ENCODE peak calls at places on chromosomes 11 and 22, in ten cellular contexts. W is IMR-90; T is stimulated activated CD8-positive, alpha-beta memory T cell treated with anti-CD3 and anti-CD28 coated beads, Interleukin-15, amount 100 ng/mL, for 1 hour; P is GM12864; F is foreskin fibroblast; E is activated naive CD8-positive, alpha-beta T cell treated with anti-CD3 and anti-CD28 coated beads, Interleukin-2, amount 50 U/mL, for 16 hours; L is HFFc6; A is GM12865; J is mesenchymal stem cell; B is cardiac muscle cell. I is an unnamed sample.

GRCh38 chr11:12285106-12285505 is 92.3 kb upstream of the PARVA start:
- DNase-seq in W (peak; percentile 98), T (no peak), P (no peak), F (peak; percentile 89), E (no peak), L (peak; percentile 96), A (no peak), J (peak; percentile 99), B (peak; percentile 91), I (peak; percentile 68)

GRCh38 chr11:64865286-64866172 is 12.9 kb downstream of the EHD1 start:
- DNase-seq in W (peak; percentile 92), T (no peak), P (peak; percentile 80), F (peak; percentile 91), E (no peak), L (peak; percentile 90), A (peak; percentile 91), J (peak; percentile 92), B (peak; percentile 30), I (peak; percentile 91)

GRCh38 chr11:76627541-76628082 is 42.9 kb downstream of the LRRC32 start:
- DNase-seq in W (no peak), T (no peak), P (no peak), F (no peak), E (no peak), L (no peak), A (no peak), J (no peak), B (no peak), I (no peak)

GRCh38 chr11:1739576-1739975 is 10.8 kb downstream of the IFITM10 start:
- DNase-seq in W (no peak), T (no peak), P (no peak), F (no peak), E (no peak), L (no peak), A (no peak), J (no peak), B (no peak), I (no peak)

GRCh38 chr11:70713988-70714665 is 315.8 kb downstream of the CTTN start:
- DNase-seq in W (no peak), T (no peak), P (no peak), F (no peak), E (no peak), L (no peak), A (no peak), J (no peak), B (no peak), I (no peak)

GRCh38 chr11:43944761-43945311 is 2.4 kb downstream of the C11orf96 start:
- DNase-seq in W (peak; percentile 27), T (peak; percentile 34), P (no peak), F (peak; percentile 70), E (no peak), L (no peak), A (peak; percentile 49), J (peak; percentile 75), B (peak; percentile 57), I (no peak)

GRCh38 chr11:110587972-110588371 is 124.3 kb downstream of the ARHGAP20 start:
- DNase-seq in W (peak; percentile 31), T (no peak), P (no peak), F (peak; percentile 68), E (no peak), L (no peak), A (no peak), J (no peak), B (peak; percentile 52), I (no peak)

GRCh38 chr11:85531498-85531897 is 95.6 kb downstream of the DLG2 start:
- DNase-seq in W (no peak), T (no peak), P (no peak), F (no peak), E (no peak), L (no peak), A (no peak), J (no peak), B (no peak), I (no peak)

GRCh38 chr11:8671242-8671641 is 11.2 kb downstream of the TRIM66 start:
- DNase-seq in W (peak; percentile 97), T (no peak), P (no peak), F (peak; percentile 97), E (no peak), L (peak; percentile 98), A (no peak), J (peak; percentile 83), B (peak; percentile 94), I (peak; percentile 97)

GRCh38 chr11:63951779-63952536 is 13.2 kb downstream of the NAA40 start:
- DNase-seq in W (no peak), T (no peak), P (no peak), F (no peak), E (no peak), L (no peak), A (peak; percentile 87), J (peak; percentile 39), B (no peak), I (no peak)

GRCh38 chr11:131464024-131464423 is 93.6 kb downstream of the NTM start:
- DNase-seq in W (no peak), T (no peak), P (no peak), F (no peak), E (no peak), L (no peak), A (no peak), J (no peak), B (peak; percentile 4), I (no peak)

GRCh38 chr22:50720861-50721844 is 16.9 kb upstream of the ACR start:
- DNase-seq in W (no peak), T (no peak), P (no peak), F (no peak), E (no peak), L (no peak), A (no peak), J (no peak), B (no peak), I (no peak)

GRCh38 chr11:77619576-77620198 is 17.9 kb downstream of the CLNS1A start:
- DNase-seq in W (peak; percentile 54), T (no peak), P (no peak), F (peak; percentile 67), E (no peak), L (peak; percentile 32), A (peak; percentile 66), J (peak; percentile 54), B (peak; percentile 59), I (no peak)

GRCh38 chr11:1837171-1838076 is 1.4 kb upstream of the TNNI2 start:
- DNase-seq in W (peak; percentile 28), T (peak; percentile 69), P (peak; percentile 39), F (peak; percentile 85), E (peak; percentile 67), L (peak; percentile 9), A (peak; percentile 89), J (peak; percentile 62), B (peak; percentile 74), I (peak; percentile 56)

GRCh38 chr11:34730544-34731295 is 109.8 kb downstream of the EHF start:
- DNase-seq in W (no peak), T (no peak), P (no peak), F (no peak), E (no peak), L (no peak), A (no peak), J (no peak), B (no peak), I (no peak)

GRCh38 chr22:17700778-17701177 is 62.2 kb downstream of the BCL2L13 start:
- DNase-seq in W (no peak), T (no peak), P (no peak), F (no peak), E (no peak), L (no peak), A (no peak), J (no peak), B (peak; percentile 15), I (no peak)

GRCh38 chr11:64559351-64560138 is 31.5 kb upstream of the SLC22A12 start:
- DNase-seq in W (no peak), T (no peak), P (no peak), F (no peak), E (no peak), L (no peak), A (no peak), J (no peak), B (no peak), I (no peak)

GRCh38 chr11:68007498-68008380 is 2.4 kb upstream of the ALDH3B1 start:
- DNase-seq in W (no peak), T (no peak), P (no peak), F (no peak), E (no peak), L (no peak), A (no peak), J (no peak), B (no peak), I (no peak)

GRCh38 chr22:29306830-29307657 is 594 bp downstream of the GAS2L1 start:
- DNase-seq in W (peak; percentile 61), T (no peak), P (no peak), F (peak; percentile 92), E (no peak), L (peak; percentile 43), A (no peak), J (peak; percentile 83), B (peak; percentile 83), I (peak; percentile 76)

GRCh38 chr11:19398273-19398672 is 157.5 kb upstream of the E2F8 start:
- DNase-seq in W (peak; percentile 19), T (no peak), P (no peak), F (peak; percentile 32), E (no peak), L (no peak), A (no peak), J (no peak), B (no peak), I (peak; percentile 29)

GRCh38 chr11:103453901-103454300 is 344.7 kb downstream of the DYNC2H1 start:
- DNase-seq in W (no peak), T (no peak), P (no peak), F (no peak), E (no peak), L (no peak), A (no peak), J (no peak), B (no peak), I (no peak)

GRCh38 chr11:58685973-58686720 is 45.6 kb downstream of the GLYAT start:
- DNase-seq in W (no peak), T (no peak), P (no peak), F (no peak), E (no peak), L (no peak), A (peak; percentile 52), J (no peak), B (no peak), I (no peak)

GRCh38 chr11:88178211-88178610 is 3.0 kb upstream of the RAB38 start:
- DNase-seq in W (peak; percentile 32), T (no peak), P (no peak), F (peak; percentile 38), E (no peak), L (no peak), A (peak; percentile 25), J (no peak), B (peak; percentile 20), I (no peak)

GRCh38 chr11:78647986-78648875 is 73.6 kb upstream of the NARS2 start:
- DNase-seq in W (no peak), T (no peak), P (no peak), F (no peak), E (no peak), L (no peak), A (no peak), J (no peak), B (no peak), I (no peak)

GRCh38 chr11:71066311-71066710 is 186.1 kb downstream of the SHANK2 start:
- DNase-seq in W (no peak), T (no peak), P (no peak), F (peak; percentile 18), E (no peak), L (no peak), A (no peak), J (peak; percentile 17), B (no peak), I (no peak)

GRCh38 chr11:75078233-75078632 is 18.4 kb downstream of the OR2AT4 start:
- DNase-seq in W (peak; percentile 11), T (no peak), P (no peak), F (peak; percentile 4), E (no peak), L (peak; percentile 64), A (no peak), J (no peak), B (no peak), I (peak; percentile 33)

GRCh38 chr22:41668971-41669911 is 19.4 kb downstream of the SNU13 start:
- DNase-seq in W (peak; percentile 85), T (no peak), P (no peak), F (peak; percentile 84), E (no peak), L (peak; percentile 85), A (no peak), J (peak; percentile 85), B (peak; percentile 65), I (peak; percentile 82)

GRCh38 chr11:69374110-69374981 is 80.4 kb downstream of the MYEOV start:
- DNase-seq in W (no peak), T (no peak), P (no peak), F (no peak), E (no peak), L (no peak), A (no peak), J (no peak), B (no peak), I (no peak)